ENCODE peak calls at places on chromosomes 13 and 19, in five cellular contexts. G is lower lobe of right lung, N is endothelial cell, J is ascending aorta, K is myocyte. E is an unnamed sample.

GRCh38 chr19:19010551-19010950 is 22.8 kb downstream of the SUGP2 start:
- DNase-seq in G (no peak), N (no peak), J (no peak), K (no peak), E (no peak)

GRCh38 chr19:49590971-49591730 is at the start of gene PRR12:
- DNase-seq in G (peak), N (peak), J (no peak), K (peak), E (peak)

GRCh38 chr13:30725331-30726085 is 9.8 kb upstream of the ALOX5AP start:
- DNase-seq in G (no peak), N (no peak), J (no peak), K (no peak), E (peak)

GRCh38 chr19:41882568-41883462 is at the start of gene ARHGEF1:
- DNase-seq in G (peak), N (peak), J (no peak), K (no peak), E (no peak)

GRCh38 chr13:104984296-104984818 is 1551.1 kb downstream of the EFNB2 start:
- DNase-seq in G (no peak), N (no peak), J (no peak), K (peak), E (no peak)

GRCh38 chr19:48196933-48197665 is 26.6 kb downstream of the ZSWIM9 start:
- DNase-seq in G (no peak), N (no peak), J (no peak), K (no peak), E (peak)

GRCh38 chr19:29798783-29799182 is 13.0 kb upstream of the CCNE1 start:
- DNase-seq in G (no peak), N (no peak), J (no peak), K (no peak), E (no peak)

GRCh38 chr13:39376088-39376487 is 226.9 kb downstream of the LHFPL6 start:
- DNase-seq in G (no peak), N (no peak), J (no peak), K (no peak), E (no peak)

GRCh38 chr19:49196527-49197240 is 39.1 kb downstream of the TRPM4 start:
- DNase-seq in G (peak), N (no peak), J (no peak), K (no peak), E (no peak)

GRCh38 chr19:23436318-23436717 is 41.0 kb upstream of the ZNF91 start:
- DNase-seq in G (no peak), N (no peak), J (no peak), K (no peak), E (peak)

GRCh38 chr19:23070353-23070781 is 46.5 kb upstream of the ZNF730 start:
- DNase-seq in G (no peak), N (no peak), J (no peak), K (peak), E (peak)

GRCh38 chr19:14401468-14401867 is 17.7 kb downstream of the DDX39A start:
- DNase-seq in G (no peak), N (no peak), J (no peak), K (no peak), E (no peak)

GRCh38 chr13:49253997-49254396 is 6.3 kb downstream of the CDADC1 start:
- DNase-seq in G (no peak), N (no peak), J (no peak), K (no peak), E (no peak)

GRCh38 chr19:17376935-17377600 is at the start of gene PLVAP:
- DNase-seq in G (peak), N (peak), J (no peak), K (no peak), E (no peak)

GRCh38 chr19:21612403-21612872 is 107.0 kb downstream of the ZNF429 start:
- DNase-seq in G (no peak), N (no peak), J (no peak), K (no peak), E (no peak)

GRCh38 chr19:51712461-51713081 is 11.2 kb downstream of the HAS1 start:
- DNase-seq in G (no peak), N (peak), J (no peak), K (no peak), E (peak)

GRCh38 chr19:12333162-12334159 is at the start of gene ZNF563:
- DNase-seq in G (peak), N (peak), J (peak), K (peak), E (peak)

GRCh38 chr19:38284422-38284821 is 19.6 kb upstream of the C19orf33 start:
- DNase-seq in G (no peak), N (no peak), J (no peak), K (no peak), E (no peak)

GRCh38 chr19:18506101-18506534 is 15.8 kb downstream of the ELL start:
- DNase-seq in G (no peak), N (no peak), J (no peak), K (no peak), E (no peak)

GRCh38 chr13:80931118-80931517 is 590.2 kb upstream of the SPRY2 start:
- DNase-seq in G (no peak), N (no peak), J (no peak), K (no peak), E (no peak)

GRCh38 chr19:55088543-55089265 is 13.0 kb downstream of the EPS8L1 start:
- DNase-seq in G (peak), N (peak), J (no peak), K (peak), E (peak)

GRCh38 chr13:94323746-94324408 is 155.6 kb downstream of the DCT start:
- DNase-seq in G (no peak), N (no peak), J (no peak), K (no peak), E (no peak)

GRCh38 chr13:25371608-25372274 is at the start of gene ATP8A2:
- DNase-seq in G (no peak), N (peak), J (no peak), K (no peak), E (peak)

GRCh38 chr19:35539850-35540249 is 5.6 kb upstream of the TMEM147 start:
- DNase-seq in G (no peak), N (no peak), J (no peak), K (no peak), E (no peak)

E was measured in WERI-Rb-1.